ENCODE peak calls at places on chromosomes 7 and 10, in seven cellular contexts. B is PC-3, I is MM.1S, Y is Karpas-422, R is GM23338, S is SK-N-SH, V is hepatocyte. M is an unnamed sample.
A peak's percentile ranks its signal among the peaks of the same experiment; 100 is the strongest.

GRCh38 chr10:15789793-15790525 is 70.2 kb upstream of the ITGA8 start:
- DNase-seq in B (no peak), I (no peak), Y (no peak), R (no peak), S (no peak), V (no peak), M (peak; percentile 88)

GRCh38 chr7:83072576-83073517 is 89.8 kb downstream of the PCLO start:
- DNase-seq in B (peak; percentile 55), I (no peak), Y (no peak), R (no peak), S (peak; percentile 25), V (no peak), M (peak; percentile 2)

GRCh38 chr7:134391223-134391622 is 67.7 kb downstream of the AKR1B1 start:
- DNase-seq in B (no peak), I (no peak), Y (no peak), R (no peak), S (no peak), V (no peak), M (no peak)

GRCh38 chr7:30846378-30846777 is 65.3 kb upstream of the AQP1 start:
- DNase-seq in B (peak; percentile 93), I (no peak), Y (no peak), R (no peak), S (no peak), V (no peak), M (no peak)

GRCh38 chr10:130036296-130037065 is 72.4 kb upstream of the EBF3 start:
- DNase-seq in B (no peak), I (no peak), Y (no peak), R (no peak), S (no peak), V (no peak), M (no peak)

GRCh38 chr10:15879058-15879457 is 18.8 kb upstream of the MINDY3 start:
- DNase-seq in B (peak; percentile 47), I (peak; percentile 45), Y (peak; percentile 75), R (peak; percentile 57), S (peak; percentile 44), V (peak; percentile 26), M (peak; percentile 57)

GRCh38 chr10:30238836-30239235 is 110.2 kb downstream of the MTPAP start:
- DNase-seq in B (no peak), I (no peak), Y (no peak), R (no peak), S (no peak), V (no peak), M (no peak)

GRCh38 chr10:21173433-21173963 is 276.4 kb upstream of the NEBL start:
- DNase-seq in B (no peak), I (no peak), Y (no peak), R (peak; percentile 30), S (peak; percentile 85), V (peak; percentile 14), M (no peak)

GRCh38 chr10:116779076-116779687 is 36.8 kb upstream of the HSPA12A start:
- DNase-seq in B (peak; percentile 30), I (no peak), Y (no peak), R (no peak), S (no peak), V (no peak), M (peak; percentile 49)

GRCh38 chr10:23340346-23340745 is 4.3 kb downstream of the C10orf67 start:
- DNase-seq in B (no peak), I (no peak), Y (no peak), R (no peak), S (no peak), V (no peak), M (no peak)

GRCh38 chr7:146773506-146773905 is 656.9 kb downstream of the CNTNAP2 start:
- DNase-seq in B (peak; percentile 10), I (no peak), Y (no peak), R (no peak), S (no peak), V (no peak), M (no peak)

GRCh38 chr10:92149261-92149660 is 141.6 kb downstream of the CPEB3 start:
- DNase-seq in B (no peak), I (no peak), Y (no peak), R (no peak), S (no peak), V (no peak), M (no peak)

GRCh38 chr7:77360969-77361368 is 55.2 kb downstream of the GSAP start:
- DNase-seq in B (no peak), I (no peak), Y (no peak), R (no peak), S (no peak), V (no peak), M (no peak)

GRCh38 chr7:51647931-51648351 is 331.3 kb upstream of the COBL start:
- DNase-seq in B (no peak), I (no peak), Y (no peak), R (peak; percentile 11), S (peak; percentile 36), V (peak; percentile 87), M (no peak)

GRCh38 chr10:52357986-52358385 is 43.9 kb downstream of the DKK1 start:
- DNase-seq in B (no peak), I (no peak), Y (no peak), R (no peak), S (no peak), V (no peak), M (no peak)

GRCh38 chr10:123595661-123596060 is 70.5 kb upstream of the GPR26 start:
- DNase-seq in B (no peak), I (no peak), Y (no peak), R (no peak), S (no peak), V (peak; percentile 29), M (no peak)

GRCh38 chr7:108108131-108108530 is 22.0 kb downstream of the LAMB4 start:
- DNase-seq in B (no peak), I (no peak), Y (no peak), R (no peak), S (no peak), V (no peak), M (no peak)

GRCh38 chr10:99619090-99619800 is 994 bp downstream of the SLC25A28 start:
- DNase-seq in B (no peak), I (peak; percentile 60), Y (peak; percentile 56), R (peak; percentile 14), S (no peak), V (no peak), M (peak; percentile 34)

GRCh38 chr7:17674166-17674955 is 265.9 kb downstream of the SNX13 start:
- DNase-seq in B (peak; percentile 22), I (no peak), Y (no peak), R (no peak), S (no peak), V (no peak), M (peak; percentile 29)

GRCh38 chr7:142528608-142529408 is 220.5 kb upstream of the PRSS1 start:
- DNase-seq in B (no peak), I (no peak), Y (no peak), R (peak; percentile 45), S (no peak), V (no peak), M (no peak)

GRCh38 chr10:97065128-97065527 is 120.6 kb downstream of the SLIT1 start:
- DNase-seq in B (peak; percentile 68), I (no peak), Y (no peak), R (no peak), S (no peak), V (no peak), M (peak; percentile 14)

GRCh38 chr10:127496045-127496444 is 53.1 kb upstream of the NPS start:
- DNase-seq in B (no peak), I (no peak), Y (no peak), R (no peak), S (peak; percentile 29), V (no peak), M (no peak)

GRCh38 chr7:2034291-2035201 is 198.2 kb downstream of the MAD1L1 start:
- DNase-seq in B (no peak), I (no peak), Y (no peak), R (no peak), S (peak; percentile 16), V (no peak), M (no peak)

DNA sequence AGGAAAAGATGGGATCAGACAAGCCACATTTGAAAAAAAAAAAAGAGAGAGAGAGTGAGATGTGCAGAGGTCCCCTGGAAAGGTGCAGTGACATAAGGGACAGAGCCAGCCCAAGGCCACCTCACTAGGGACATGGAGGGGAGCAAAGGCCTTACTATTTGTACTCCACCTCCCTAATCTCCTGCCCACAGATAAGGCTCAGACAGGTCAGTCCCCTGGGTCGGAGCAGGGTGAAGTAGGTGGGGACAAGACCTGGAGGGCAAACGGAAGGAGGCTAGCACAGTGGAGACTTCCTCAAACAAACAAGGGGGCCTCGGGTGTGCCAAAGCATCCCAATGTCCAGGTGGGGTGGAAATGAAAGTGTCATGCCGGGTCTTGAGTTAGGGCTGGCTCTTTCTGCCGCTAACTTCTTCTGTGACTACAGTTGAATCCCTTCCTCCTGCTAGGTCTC is 7.0 kb downstream of the PRF1 start:
- DNase-seq in B (no peak), I (no peak), Y (no peak), R (no peak), S (no peak), V (no peak), M (no peak)
- H3K9me2 ChIP-seq in B (no peaks in the 10 kb centered on the region), I (no peaks in the 10 kb centered on the region), Y (no peaks in the 10 kb centered on the region), R (no peaks in the 10 kb centered on the region), S (no peaks in the 10 kb centered on the region), V (no peaks in the 10 kb centered on the region), M (no peaks in the 10 kb centered on the region)

GRCh38 chr10:110496553-110497437 is 912 bp upstream of the DUSP5 start:
- DNase-seq in B (peak; percentile 47), I (no peak), Y (no peak), R (no peak), S (peak; percentile 70), V (no peak), M (peak; percentile 90)
- H2AFZ ChIP-seq in B (no peak overlapping the region), I (no peak overlapping the region), Y (peak overlapping the region; percentile 91), R (peak overlapping the region; percentile 69), S (no peak overlapping the region), V (peak overlapping the region; percentile 67), M (no peak overlapping the region)

GRCh38 chr10:87625658-87626057 is 34.0 kb upstream of the PAPSS2 start:
- DNase-seq in B (no peak), I (no peak), Y (no peak), R (peak; percentile 69), S (no peak), V (no peak), M (no peak)
- H3K9me2 ChIP-seq in B (no peaks in the 10 kb centered on the region), I (no peaks in the 10 kb centered on the region), Y (no peaks in the 10 kb centered on the region), R (peaks cover 3% of the 10 kb centered on the region), S (no peaks in the 10 kb centered on the region), V (no peaks in the 10 kb centered on the region), M (no peaks in the 10 kb centered on the region)

DNA sequence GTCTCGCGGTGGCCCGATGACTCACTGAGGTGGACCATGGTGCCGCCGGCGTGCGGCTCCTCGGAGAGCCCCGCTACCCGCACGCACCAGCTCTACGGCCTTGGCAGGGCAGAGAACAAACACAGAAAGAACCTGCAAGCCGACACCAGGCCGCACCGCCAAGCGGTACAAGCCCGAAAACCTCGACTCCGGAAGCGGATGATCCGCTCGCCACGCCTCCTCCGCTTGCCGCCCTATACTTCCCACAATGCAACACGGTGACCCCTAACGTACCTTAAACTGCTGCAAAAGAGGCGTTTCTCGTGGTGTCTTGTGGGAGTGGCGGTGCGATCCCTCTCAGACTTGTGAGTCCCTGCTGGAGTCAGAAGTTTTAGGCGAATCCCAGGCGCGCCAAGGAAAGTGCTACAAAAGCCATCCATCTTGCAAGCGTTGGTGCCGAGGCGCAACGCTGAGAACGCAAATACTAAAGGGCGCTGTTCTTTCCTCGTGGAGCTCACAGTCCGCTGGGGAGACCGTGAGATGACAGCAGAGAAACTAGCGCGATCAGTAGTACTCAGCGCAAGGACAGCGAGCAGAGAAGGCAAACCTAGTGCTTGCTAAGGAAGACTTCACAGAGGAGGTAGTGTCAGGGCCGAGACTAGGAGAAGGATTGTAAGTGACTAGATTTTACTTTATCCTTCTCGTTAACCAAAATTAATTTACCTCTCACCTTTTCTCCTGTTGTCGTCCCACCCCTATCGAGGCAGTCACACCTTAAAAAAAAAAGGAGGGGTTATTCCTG is at the start of gene MRPS16:
- DNase-seq in B (peak; percentile 100), I (peak; percentile 96), Y (peak; percentile 97), R (peak; percentile 99), S (peak; percentile 92), V (peak; percentile 96), M (peak; percentile 99)
- H2AFZ ChIP-seq in B (peak within 1 kb of the TSS; percentile 76), I (peak within 1 kb of the TSS; percentile 82), Y (peak within 1 kb of the TSS; percentile 46), R (peak within 1 kb of the TSS; percentile 66), S (peak within 1 kb of the TSS; percentile 91), V (peak within 1 kb of the TSS; percentile 90), M (peak within 1 kb of the TSS; percentile 88)

GRCh38 chr7:149171894-149172533 is 23.3 kb upstream of the ZNF282 start:
- DNase-seq in B (peak; percentile 87), I (no peak), Y (no peak), R (no peak), S (no peak), V (no peak), M (peak; percentile 32)
- H3K9me2 ChIP-seq in B (no peaks in the 10 kb centered on the region), I (no peaks in the 10 kb centered on the region), Y (no peaks in the 10 kb centered on the region), R (no peaks in the 10 kb centered on the region), S (no peaks in the 10 kb centered on the region), V (no peaks in the 10 kb centered on the region), M (no peaks in the 10 kb centered on the region)